ENCODE peak calls at places on chromosome 12, in four cellular contexts. P is A549, A is uterus, R is breast epithelium. W is an unnamed sample. For H3K9me3, the result is how much of the 10 kb centered on the place peaks cover.

GRCh38 chr12:100346660-100347059 is 10.2 kb upstream of the SLC17A8 start:
- DNase-seq in R (no peak), A (no peak), P (no peak), W (no peak)

GRCh38 chr12:75364918-75365317 is 26.0 kb upstream of the GLIPR1L2 start:
- DNase-seq in R (no peak), A (no peak), P (no peak), W (no peak)

GRCh38 chr12:67540920-67541624 is 107.5 kb upstream of the DYRK2 start:
- DNase-seq in A (no peak), R (no peak), P (no peak), W (no peak)

GRCh38 chr12:10140001-10140400 is 10.0 kb upstream of the CLEC7A start:
- DNase-seq in P (peak), R (no peak), A (no peak), W (no peak)

GRCh38 chr12:108337235-108338223 is 1.6 kb downstream of the CMKLR1 start:
- DNase-seq in R (no peak), P (peak), A (no peak), W (no peak)

GRCh38 chr12:91507754-91508153 is 325.1 kb upstream of the DCN start:
- DNase-seq in R (no peak), A (no peak), P (no peak), W (no peak)

GRCh38 chr12:64147860-64148259 is 74.2 kb downstream of the KICS2 start:
- DNase-seq in A (no peak), R (no peak), P (no peak), W (no peak)

GRCh38 chr12:80593766-80594165 is 113.7 kb upstream of the MYF6 start:
- DNase-seq in A (no peak), P (no peak), R (no peak), W (no peak)

GRCh38 chr12:132953771-132954170 is 2.3 kb downstream of the ZNF605 start:
- DNase-seq in R (no peak), A (no peak), P (no peak), W (no peak)

GRCh38 chr12:12018454-12018853 is 52.3 kb upstream of the BCL2L14 start:
- DNase-seq in R (peak), A (no peak), P (no peak), W (no peak)

GRCh38 chr12:58980768-58981167 is 60.5 kb upstream of the LRIG3 start:
- DNase-seq in A (no peak), R (no peak), P (no peak), W (no peak)

GRCh38 chr12:108850854-108851573 is 6.4 kb downstream of the SSH1 start:
- DNase-seq in A (peak), P (peak), R (no peak), W (no peak)

GRCh38 chr12:64666054-64666914 is 56.0 kb downstream of the RASSF3 start:
- DNase-seq in A (no peak), P (no peak), R (no peak), W (no peak)

GRCh38 chr12:28217805-28218204 is 27.5 kb downstream of the CCDC91 start:
- DNase-seq in P (no peak), R (no peak), A (no peak), W (no peak)

GRCh38 chr12:47346251-47347019 is 266.7 kb upstream of the AMIGO2 start:
- DNase-seq in P (peak), A (no peak), R (no peak), W (no peak)

GRCh38 chr12:116352315-116352835 is 74.9 kb upstream of the MED13L start:
- DNase-seq in R (no peak), A (no peak), P (no peak), W (no peak)

GRCh38 chr12:31220633-31221565 is 105.1 kb downstream of the SINHCAF start:
- DNase-seq in P (peak), A (no peak), R (no peak), W (peak)

GRCh38 chr12:91923864-91924263 is 221.8 kb downstream of the BTG1 start:
- DNase-seq in A (no peak), R (no peak), P (no peak), W (no peak)

GRCh38 chr12:12159988-12160387 is 89.2 kb downstream of the BCL2L14 start:
- DNase-seq in R (no peak), A (no peak), P (no peak), W (no peak)

GRCh38 chr12:119678459-119678858 is 10.5 kb downstream of the PRKAB1 start:
- DNase-seq in R (no peak), A (no peak), P (no peak), W (no peak)

GRCh38 chr12:40691913-40692616 is at the start of gene CNTN1:
- DNase-seq in P (peak), A (peak), R (peak), W (peak)

GRCh38 chr12:52119398-52120254 is 40.1 kb downstream of the SMIM41 start:
- DNase-seq in A (no peak), P (peak), R (no peak), W (peak)

GRCh38 chr12:111270773-111271172 is 98.1 kb downstream of the PHETA1 start:
- DNase-seq in P (no peak), A (no peak), R (no peak), W (no peak)

GRCh38 chr12:75446857-75447256 is 33.7 kb upstream of the GLIPR1 start:
- DNase-seq in A (no peak), P (peak), R (no peak), W (no peak)

GRCh38 chr12:9740109-9740750 is 7.3 kb upstream of the CLECL1 start:
- DNase-seq in P (no peak), R (no peak), A (no peak), W (no peak)

GRCh38 chr12:87107270-87107669 is 851.1 kb upstream of the MGAT4C start:
- DNase-seq in R (no peak), A (no peak), P (no peak), W (no peak)

GRCh38 chr12:13085968-13086686 is 17.3 kb downstream of the GSG1 start:
- DNase-seq in P (no peak), A (no peak), R (no peak), W (no peak)

GRCh38 chr12:3200032-3200617 is 122.9 kb downstream of the TSPAN9 start:
- DNase-seq in A (no peak), R (no peak), P (peak), W (no peak)

GRCh38 chr12:15268927-15269552 is 47.8 kb upstream of the RERG start:
- DNase-seq in R (no peak), P (peak), A (peak), W (no peak)

GRCh38 chr12:62715086-62715786 is 219.7 kb downstream of the PPM1H start:
- DNase-seq in P (no peak), R (no peak), A (peak), W (no peak)

GRCh38 chr12:23083267-23083666 is 458.3 kb downstream of the ETNK1 start:
- DNase-seq in R (no peak), A (no peak), P (peak), W (no peak)

GRCh38 chr12:32921397-32921796 is 24.8 kb upstream of the PKP2 start:
- DNase-seq in P (peak), A (no peak), R (no peak), W (no peak)

GRCh38 chr12:62252576-62252975 is 7.6 kb upstream of the USP15 start:
- DNase-seq in P (no peak), A (no peak), R (no peak), W (no peak)

GRCh38 chr12:25013061-25013460 is 64.2 kb upstream of the BCAT1 start:
- DNase-seq in A (no peak), R (no peak), P (no peak), W (no peak)
- TF ChIP-seq POLR2A in A (no peak), R (no peak), P (no peak), W (no peak)

GRCh38 chr12:34336619-34337465 is 314.5 kb downstream of the ALG10 start:
- DNase-seq in R (no peak), A (no peak), P (peak), W (no peak)
- H3K9me3 ChIP-seq in R (half or more), A (under half), P (under half), W (under half)

GRCh38 chr12:54282949-54283593 is 2.5 kb downstream of the HNRNPA1 start:
- DNase-seq in A (no peak), P (no peak), R (no peak), W (no peak)
- TF ChIP-seq POLR2A in A (no peak), P (no peak), R (no peak), W (no peak)

DNA sequence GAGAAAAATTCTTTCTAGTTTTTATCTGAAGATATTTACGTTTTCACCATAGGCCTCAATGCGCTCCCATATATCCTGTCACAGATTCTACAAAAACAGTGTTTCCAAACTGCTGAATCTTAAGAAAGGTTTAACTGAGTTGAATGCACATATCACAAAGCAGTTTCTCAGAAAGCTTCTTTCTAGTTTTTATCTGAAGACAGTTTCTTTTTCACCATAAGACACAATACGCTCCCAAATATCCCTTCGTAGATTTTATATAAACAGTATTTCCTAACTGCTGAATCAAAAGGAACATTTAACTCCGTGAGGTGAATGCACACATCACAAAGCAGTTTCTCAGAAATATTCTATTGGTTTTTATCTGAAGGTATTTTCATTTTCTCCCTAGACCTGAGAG is 385.5 kb downstream of the ALG10 start:
- DNase-seq in P (no peak), R (no peak), A (no peak), W (no peak)
- H3K9me3 ChIP-seq in P (under half), R (half or more), A (under half), W (under half)

GRCh38 chr12:122836027-122836921 is 1.0 kb downstream of the HIP1R start:
- DNase-seq in R (peak), P (no peak), A (no peak), W (no peak)
- TF ChIP-seq POLR2A in R (no peak), P (no peak), A (no peak), W (no peak)

GRCh38 chr12:38025916-38026315 is 290.7 kb upstream of the ALG10B start:
- DNase-seq in R (no peak), P (no peak), A (no peak), W (no peak)
- H3K9me3 ChIP-seq in R (half or more), P (under half), A (under half), W (under half)

GRCh38 chr12:109930028-109930800 is 30.1 kb downstream of the TCHP start:
- DNase-seq in A (no peak), R (no peak), P (no peak), W (no peak)
- TF ChIP-seq POLR2A in A (no peak), R (no peak), P (no peak), W (no peak)

GRCh38 chr12:130526813-130527212 is 189.1 kb downstream of the PIWIL1 start:
- DNase-seq in A (no peak), P (peak), R (no peak), W (no peak)
- H3K9me3 ChIP-seq in A (under half), P (under half), R (under half), W (under half)

GRCh38 chr12:94404854-94405253 is 54.8 kb downstream of the CEP83 start:
- DNase-seq in A (no peak), P (no peak), R (no peak), W (no peak)

GRCh38 chr12:94405378-94406116 is 54.1 kb downstream of the CEP83 start:
- DNase-seq in R (no peak), P (no peak), A (no peak), W (no peak)

GRCh38 chr12:94397401-94397800 is 62.3 kb downstream of the CEP83 start:
- DNase-seq in A (no peak), P (no peak), R (no peak), W (no peak)

DNA sequence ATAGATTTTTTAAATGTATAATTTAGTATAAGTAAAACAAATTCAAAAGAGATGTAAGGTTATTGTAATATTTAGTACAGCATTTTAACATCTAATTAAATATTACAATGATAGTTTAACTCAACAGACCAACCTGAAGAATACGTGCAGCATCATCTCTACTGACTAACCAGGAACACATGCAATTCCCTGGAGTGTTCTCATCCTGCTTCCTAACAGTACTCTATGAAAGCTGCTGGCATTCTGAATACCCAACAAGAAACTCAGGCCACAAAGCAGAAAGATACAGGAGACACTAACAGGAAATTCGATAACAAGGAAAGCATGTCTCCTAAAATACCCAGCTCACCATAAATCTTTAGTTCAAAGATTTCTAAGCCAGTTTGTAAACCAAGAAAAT is 58.3 kb downstream of the CEP83 start:
- DNase-seq in A (no peak), R (no peak), P (no peak), W (no peak)
- TF ChIP-seq POLR2A in A (no peak), R (no peak), P (no peak), W (no peak)

GRCh38 chr12:130016986-130017385 is 113.2 kb upstream of the TMEM132D start:
- DNase-seq in P (no peak), A (no peak), R (no peak), W (no peak)

GRCh38 chr12:130018614-130019013 is 114.8 kb upstream of the TMEM132D start:
- DNase-seq in A (no peak), R (no peak), P (no peak), W (no peak)

GRCh38 chr12:130014485-130014807 is 110.6 kb upstream of the TMEM132D start:
- DNase-seq in A (no peak), P (peak), R (no peak), W (no peak)

GRCh38 chr12:130016194-130016593 is 112.4 kb upstream of the TMEM132D start:
- DNase-seq in P (no peak), A (no peak), R (peak), W (no peak)

GRCh38 chr12:130017571-130018449 is 114.0 kb upstream of the TMEM132D start:
- DNase-seq in A (no peak), P (no peak), R (no peak), W (no peak)
- H3K9me3 ChIP-seq in A (under half), P (under half), R (under half), W (under half)

W was measured in vagina.